ENCODE peak calls at places on chromosomes 7 and 10, in six cellular contexts. D is SK-N-SH, U is GM23338, W is PC-3, H is OCI-LY7, P is MM.1S. A is an unnamed sample.

GRCh38 chr10:89450901-89451300 is 36.5 kb downstream of the IFIT5 start:
- DNase-seq in D (no peak), U (no peak), W (no peak), H (no peak), P (no peak), A (no peak)

GRCh38 chr10:75773139-75773801 is 341.8 kb downstream of the LRMDA start:
- DNase-seq in D (no peak), U (no peak), W (peak), H (no peak), P (no peak), A (no peak)

GRCh38 chr10:13001041-13001886 is at the start of gene CCDC3:
- DNase-seq in D (peak), U (peak), W (no peak), H (no peak), P (no peak), A (peak)

GRCh38 chr10:90125966-90126600 is 424.7 kb downstream of the KIF20B start:
- DNase-seq in D (no peak), U (no peak), W (no peak), H (no peak), P (no peak), A (no peak)

GRCh38 chr10:62735464-62736188 is 68.9 kb upstream of the ADO start:
- DNase-seq in D (no peak), U (no peak), W (peak), H (peak), P (peak), A (no peak)

GRCh38 chr7:82714883-82715282 is 271.3 kb upstream of the CACNA2D1 start:
- DNase-seq in D (no peak), U (no peak), W (no peak), H (no peak), P (no peak), A (no peak)

GRCh38 chr10:74841265-74841973 is 15.0 kb downstream of the KAT6B start:
- DNase-seq in D (no peak), U (no peak), W (no peak), H (no peak), P (no peak), A (no peak)

GRCh38 chr7:45457591-45457990 is 116.6 kb upstream of the ADCY1 start:
- DNase-seq in D (peak), U (no peak), W (no peak), H (no peak), P (no peak), A (no peak)

GRCh38 chr7:47346378-47346914 is 235.5 kb downstream of the TNS3 start:
- DNase-seq in D (no peak), U (no peak), W (no peak), H (no peak), P (no peak), A (no peak)

GRCh38 chr7:102138676-102139075 is 148.0 kb upstream of the SH2B2 start:
- DNase-seq in D (no peak), U (no peak), W (no peak), H (no peak), P (no peak), A (peak)
- H3K4me3 ChIP-seq in D (no peak), U (no peak), W (no peak), H (no peak), P (no peak), A (no peak)

GRCh38 chr7:41881313-41882130 is 178.6 kb upstream of the INHBA start:
- DNase-seq in D (no peak), U (no peak), W (no peak), H (peak), P (peak), A (no peak)

GRCh38 chr7:41882271-41882670 is 179.4 kb upstream of the INHBA start:
- DNase-seq in D (no peak), U (no peak), W (no peak), H (no peak), P (no peak), A (no peak)

GRCh38 chr7:41885078-41885477 is 182.2 kb upstream of the INHBA start:
- DNase-seq in D (no peak), U (no peak), W (peak), H (no peak), P (no peak), A (no peak)

GRCh38 chr7:41885748-41886147 is 182.9 kb upstream of the INHBA start:
- DNase-seq in D (no peak), U (no peak), W (no peak), H (no peak), P (no peak), A (no peak)

GRCh38 chr7:41882745-41883527 is 180.0 kb upstream of the INHBA start:
- DNase-seq in D (no peak), U (no peak), W (no peak), H (no peak), P (no peak), A (no peak)
- TF ChIP-seq CTCF in D (peak), U (peak), W (no peak), H (no peak), P (no peak), A (no peak)

DNA sequence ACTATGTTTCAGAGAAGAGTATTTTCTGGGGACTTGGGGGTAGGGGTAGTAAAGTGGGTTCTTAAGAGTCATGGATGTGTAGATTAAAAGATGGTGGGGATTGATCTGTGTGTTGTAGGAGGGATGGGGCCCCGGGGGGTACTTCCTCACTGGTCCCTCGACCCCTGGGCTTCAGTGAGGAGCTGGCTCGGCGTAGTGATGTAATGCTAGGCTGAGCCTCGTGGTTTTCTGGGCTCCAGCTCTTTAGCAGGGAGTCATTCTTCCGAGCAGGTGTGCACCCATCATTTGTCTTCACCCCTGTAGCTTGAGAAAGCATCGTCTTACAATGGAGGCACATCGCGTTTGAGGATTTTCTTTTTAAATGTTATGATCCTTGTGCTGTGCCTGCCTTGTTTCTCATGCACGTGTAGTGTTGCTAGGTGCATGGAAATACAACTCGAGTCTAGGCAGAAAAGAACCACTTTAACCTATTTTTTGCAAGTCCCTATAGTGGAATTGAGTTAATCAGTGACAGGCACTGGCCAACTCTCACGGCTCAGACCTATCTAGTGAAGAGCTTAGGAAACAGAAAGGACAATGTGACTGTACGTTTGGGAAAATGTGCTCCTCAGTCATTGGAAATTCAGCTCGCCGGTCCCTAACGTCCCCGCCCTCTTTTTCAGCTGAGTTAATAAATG is 106.1 kb upstream of the BTBD16 start:
- DNase-seq in D (no peak), U (peak), W (no peak), H (no peak), P (no peak), A (peak)
- TF ChIP-seq EZH2phosphoT487 in D (no peak), U (no peak), W (no peak), H (no peak), P (no peak), A (no peak)

GRCh38 chr10:73058057-73058591 is 38.5 kb downstream of the P4HA1 start:
- DNase-seq in D (no peak), U (no peak), W (no peak), H (no peak), P (no peak), A (no peak)

GRCh38 chr10:73053275-73053674 is 43.4 kb downstream of the P4HA1 start:
- DNase-seq in D (peak), U (no peak), W (no peak), H (no peak), P (no peak), A (no peak)

GRCh38 chr10:73060173-73060572 is 36.5 kb downstream of the P4HA1 start:
- DNase-seq in D (no peak), U (no peak), W (no peak), H (no peak), P (no peak), A (no peak)

GRCh38 chr10:73054286-73054685 is 42.4 kb downstream of the P4HA1 start:
- DNase-seq in D (no peak), U (no peak), W (no peak), H (no peak), P (peak), A (no peak)
- H3K4me3 ChIP-seq in D (no peak), U (no peak), W (no peak), H (no peak), P (no peak), A (no peak)

DNA sequence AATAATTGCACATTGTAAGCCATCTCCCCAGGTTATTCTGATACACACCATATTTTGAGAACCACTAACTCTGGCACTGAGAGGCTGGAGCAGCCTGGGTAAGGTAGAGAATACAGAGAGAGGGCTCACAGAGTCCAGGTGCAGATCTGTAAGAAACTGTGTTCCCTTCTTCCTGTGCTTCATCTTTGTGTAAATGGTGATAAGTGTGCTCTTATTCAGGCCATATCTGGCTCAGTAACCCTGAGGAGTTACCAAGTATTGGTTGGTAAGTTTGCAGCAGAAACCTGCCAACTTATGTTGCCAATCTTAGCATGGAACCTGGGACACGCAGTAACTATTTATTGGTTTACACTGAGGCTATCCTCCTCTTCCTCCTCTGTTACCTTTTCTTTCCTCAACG is 16.2 kb upstream of the ICA1 start:
- DNase-seq in D (no peak), U (no peak), W (no peak), H (no peak), P (no peak), A (no peak)
- TF ChIP-seq CTCF in D (no peak), U (no peak), W (no peak), H (no peak), P (no peak), A (no peak)

GRCh38 chr7:15625456-15625855 is 61.0 kb downstream of the MEOX2 start:
- DNase-seq in D (no peak), U (no peak), W (peak), H (no peak), P (no peak), A (no peak)

GRCh38 chr7:15626041-15626440 is 60.4 kb downstream of the MEOX2 start:
- DNase-seq in D (no peak), U (no peak), W (no peak), H (no peak), P (no peak), A (no peak)

DNA sequence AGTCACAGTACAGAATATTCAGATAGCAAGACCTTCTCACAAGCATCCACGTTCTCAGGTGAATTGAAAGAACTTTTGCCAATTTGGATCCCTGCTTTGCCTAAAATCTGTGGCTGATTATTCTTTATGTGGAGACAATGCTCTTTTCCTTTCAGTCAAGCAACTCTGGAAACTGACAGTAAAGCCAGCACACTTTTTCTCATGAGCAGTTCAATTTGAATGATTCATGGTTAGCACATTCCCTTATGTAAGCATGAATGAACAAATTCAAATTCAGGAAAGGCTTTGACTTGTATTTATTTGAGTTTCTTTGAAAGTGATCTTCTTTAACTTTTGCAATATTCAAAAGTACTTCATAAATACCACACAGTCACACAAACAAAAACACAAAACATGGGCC is 57.6 kb downstream of the MEOX2 start:
- DNase-seq in D (no peak), U (no peak), W (peak), H (no peak), P (no peak), A (no peak)
- TF ChIP-seq EZH2phosphoT487 in D (no peak), U (no peak), W (no peak), H (no peak), P (no peak), A (no peak)

DNA sequence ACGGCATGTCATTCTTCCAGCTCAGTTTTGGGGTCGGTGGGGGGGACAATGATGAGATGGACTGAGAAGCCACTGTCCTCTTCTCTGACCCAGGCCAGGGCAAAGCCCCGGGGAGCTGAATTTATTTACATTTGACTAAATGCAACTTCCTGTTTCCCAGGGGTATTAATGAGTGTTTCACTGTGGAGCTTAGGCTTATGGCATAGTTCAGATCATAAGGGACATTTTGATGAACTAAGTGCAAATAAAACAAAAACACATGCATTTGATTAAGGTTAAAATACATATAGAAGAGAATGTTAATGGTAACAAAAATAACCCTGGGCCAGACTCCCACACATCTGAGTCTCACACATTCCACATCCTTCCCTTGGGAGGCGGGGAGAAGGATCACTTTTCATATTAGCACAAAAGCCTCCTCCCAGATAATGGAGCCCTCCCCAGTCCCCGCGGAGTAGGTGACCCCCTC is 320.6 kb downstream of the FRMD4A start:
- DNase-seq in D (no peak), U (peak), W (no peak), H (no peak), P (no peak), A (peak)
- H3K4me3 ChIP-seq in D (peak), U (no peak), W (peak), H (no peak), P (no peak), A (no peak)

GRCh38 chr10:21308018-21308417 is 217.5 kb downstream of the SKIDA1 start:
- DNase-seq in D (no peak), U (no peak), W (no peak), H (no peak), P (no peak), A (no peak)

GRCh38 chr10:21313691-21314090 is 211.8 kb downstream of the SKIDA1 start:
- DNase-seq in D (no peak), U (no peak), W (no peak), H (no peak), P (no peak), A (no peak)

GRCh38 chr10:21314234-21314633 is 211.2 kb downstream of the SKIDA1 start:
- DNase-seq in D (no peak), U (no peak), W (no peak), H (no peak), P (no peak), A (peak)

GRCh38 chr10:21311426-21311825 is 214.1 kb downstream of the SKIDA1 start:
- DNase-seq in D (no peak), U (no peak), W (no peak), H (no peak), P (no peak), A (no peak)

GRCh38 chr10:21309427-21309826 is 216.1 kb downstream of the SKIDA1 start:
- DNase-seq in D (no peak), U (no peak), W (no peak), H (no peak), P (peak), A (no peak)
- TF ChIP-seq CTCF in D (no peak), U (no peak), W (peak), H (no peak), P (no peak), A (no peak)

GRCh38 chr10:43352951-43353350 is 18.5 kb upstream of the FXYD4 start:
- DNase-seq in D (no peak), U (no peak), W (no peak), H (no peak), P (peak), A (no peak)
- TF ChIP-seq EZH2phosphoT487 in D (no peak), U (no peak), W (no peak), H (no peak), P (no peak), A (no peak)